ENCODE peak calls at places on chromosome 7, in five cellular contexts. J, G, Q, E and F are unnamed samples.

GRCh38 chr7:70316745-70317144 is 718.5 kb downstream of the AUTS2 start:
- DNase-seq in E (no peak), J (no peak), Q (peak; percentile 7), G (no peak), F (no peak)

GRCh38 chr7:75951506-75951905 is 36.6 kb downstream of the POR start:
- DNase-seq in J (no peak), E (no peak), G (no peak), Q (peak; percentile 20), F (no peak)

GRCh38 chr7:144818516-144818915 is 17.3 kb downstream of the TPK1 start:
- DNase-seq in J (peak; percentile 43), E (peak; percentile 9), G (peak; percentile 30), Q (no peak), F (no peak)

GRCh38 chr7:149854611-149855367 is 16.6 kb downstream of the ZNF862 start:
- DNase-seq in Q (peak; percentile 40), E (no peak), G (no peak), J (no peak), F (no peak)

GRCh38 chr7:140526901-140527664 is 47.8 kb upstream of the MKRN1 start:
- DNase-seq in E (no peak), G (no peak), J (no peak), Q (peak; percentile 30), F (no peak)

GRCh38 chr7:24660541-24660940 is 87.3 kb downstream of the PALS2 start:
- DNase-seq in Q (no peak), E (no peak), G (no peak), J (no peak), F (no peak)

GRCh38 chr7:132509667-132510066 is 66.6 kb downstream of the PLXNA4 start:
- DNase-seq in J (no peak), Q (no peak), E (no peak), G (no peak), F (no peak)

GRCh38 chr7:100835903-100836811 is 8.8 kb upstream of the EPHB4 start:
- DNase-seq in E (no peak), Q (no peak), G (no peak), J (no peak), F (no peak)

GRCh38 chr7:20217193-20217948 is at the start of gene MACC1:
- DNase-seq in G (no peak), J (no peak), Q (no peak), E (no peak), F (no peak)

GRCh38 chr7:90769036-90769435 is 172.9 kb downstream of the CDK14 start:
- DNase-seq in J (no peak), E (no peak), Q (no peak), G (no peak), F (no peak)

GRCh38 chr7:55409474-55410225 is 44.5 kb downstream of the LANCL2 start:
- DNase-seq in Q (no peak), J (no peak), E (no peak), G (no peak), F (no peak)

GRCh38 chr7:55426676-55427075 is 61.5 kb downstream of the LANCL2 start:
- DNase-seq in G (no peak), J (no peak), Q (no peak), E (no peak), F (no peak)

GRCh38 chr7:138756591-138757222 is 41.1 kb upstream of the TMEM213 start:
- DNase-seq in Q (no peak), E (no peak), J (no peak), G (no peak), F (no peak)

GRCh38 chr7:157547102-157547501 is 210.3 kb downstream of the DNAJB6 start:
- DNase-seq in J (no peak), Q (no peak), E (no peak), G (no peak), F (peak; percentile 11)

GRCh38 chr7:116601426-116601825 is 70.6 kb upstream of the MET start:
- DNase-seq in J (no peak), G (no peak), Q (no peak), E (no peak), F (no peak)

GRCh38 chr7:95190515-95190914 is 133.8 kb downstream of the PON1 start:
- DNase-seq in E (no peak), Q (peak; percentile 24), G (no peak), J (no peak), F (no peak)

GRCh38 chr7:139192014-139192706 is 38.9 kb upstream of the UBN2 start:
- DNase-seq in E (no peak), G (no peak), Q (no peak), J (no peak), F (no peak)

GRCh38 chr7:28408105-28408973 is 4.0 kb upstream of the CREB5 start:
- DNase-seq in J (no peak), G (no peak), Q (peak; percentile 5), E (no peak), F (peak; percentile 62)

GRCh38 chr7:94061316-94061715 is 57.2 kb upstream of the BET1 start:
- DNase-seq in E (no peak), Q (no peak), G (no peak), J (no peak), F (no peak)

GRCh38 chr7:147861058-147861716 is 729.4 kb upstream of the C7orf33 start:
- DNase-seq in J (no peak), G (no peak), Q (no peak), E (no peak), F (no peak)

GRCh38 chr7:27098493-27099223 is 2.9 kb upstream of the HOXA1 start:
- DNase-seq in Q (no peak), G (no peak), E (no peak), J (no peak), F (no peak)